ENCODE peak calls at places on chromosomes 7 and 10, in eight cellular contexts. W is endothelial cell, K is endodermal cell, Y is Calu3, U is fibroblast of lung, E is Caco-2, H is GM13976, X is AG04449. B is an unnamed sample.

GRCh38 chr7:107029061-107029763 is 15.3 kb upstream of the PRKAR2B start:
- DNase-seq in W (no peak), K (no peak), Y (no peak), U (no peak), E (no peak), H (no peak), X (no peak), B (no peak)

GRCh38 chr10:133236411-133237240 is 1.0 kb upstream of the VENTX start:
- DNase-seq in W (no peak), K (peak), Y (no peak), U (no peak), E (no peak), H (no peak), X (no peak), B (no peak)

GRCh38 chr7:142898377-142899235 is 13.1 kb upstream of the TRPV6 start:
- DNase-seq in W (no peak), K (peak), Y (no peak), U (no peak), E (peak), H (no peak), X (no peak), B (no peak)

GRCh38 chr10:83917519-83918506 is 221.5 kb upstream of the GHITM start:
- DNase-seq in W (no peak), K (peak), Y (no peak), U (no peak), E (peak), H (peak), X (no peak), B (peak)

GRCh38 chr10:48364659-48365405 is 58.4 kb downstream of the MAPK8 start:
- DNase-seq in W (no peak), K (no peak), Y (no peak), U (peak), E (no peak), H (no peak), X (no peak), B (no peak)

GRCh38 chr10:73251683-73252444 is 580 bp downstream of the MRPS16 start:
- DNase-seq in W (peak), K (peak), Y (no peak), U (no peak), E (peak), H (no peak), X (no peak), B (no peak)

GRCh38 chr10:85623758-85624157 is 742.8 kb downstream of the GRID1 start:
- DNase-seq in W (no peak), K (peak), Y (no peak), U (no peak), E (no peak), H (no peak), X (no peak), B (no peak)

GRCh38 chr7:28433604-28434254 is 21.4 kb downstream of the CREB5 start:
- DNase-seq in W (no peak), K (peak), Y (peak), U (peak), E (no peak), H (no peak), X (no peak), B (peak)

GRCh38 chr10:51063659-51064535 is 10.4 kb upstream of the PRKG1 start:
- DNase-seq in W (no peak), K (no peak), Y (no peak), U (peak), E (no peak), H (no peak), X (peak), B (no peak)

GRCh38 chr10:24488631-24489030 is 235.1 kb downstream of the ARHGAP21 start:
- DNase-seq in W (no peak), K (no peak), Y (peak), U (no peak), E (peak), H (no peak), X (no peak), B (no peak)

GRCh38 chr10:44843484-44843883 is 67.7 kb upstream of the TMEM72 start:
- DNase-seq in W (no peak), K (no peak), Y (no peak), U (no peak), E (no peak), H (no peak), X (no peak), B (no peak)

DNA sequence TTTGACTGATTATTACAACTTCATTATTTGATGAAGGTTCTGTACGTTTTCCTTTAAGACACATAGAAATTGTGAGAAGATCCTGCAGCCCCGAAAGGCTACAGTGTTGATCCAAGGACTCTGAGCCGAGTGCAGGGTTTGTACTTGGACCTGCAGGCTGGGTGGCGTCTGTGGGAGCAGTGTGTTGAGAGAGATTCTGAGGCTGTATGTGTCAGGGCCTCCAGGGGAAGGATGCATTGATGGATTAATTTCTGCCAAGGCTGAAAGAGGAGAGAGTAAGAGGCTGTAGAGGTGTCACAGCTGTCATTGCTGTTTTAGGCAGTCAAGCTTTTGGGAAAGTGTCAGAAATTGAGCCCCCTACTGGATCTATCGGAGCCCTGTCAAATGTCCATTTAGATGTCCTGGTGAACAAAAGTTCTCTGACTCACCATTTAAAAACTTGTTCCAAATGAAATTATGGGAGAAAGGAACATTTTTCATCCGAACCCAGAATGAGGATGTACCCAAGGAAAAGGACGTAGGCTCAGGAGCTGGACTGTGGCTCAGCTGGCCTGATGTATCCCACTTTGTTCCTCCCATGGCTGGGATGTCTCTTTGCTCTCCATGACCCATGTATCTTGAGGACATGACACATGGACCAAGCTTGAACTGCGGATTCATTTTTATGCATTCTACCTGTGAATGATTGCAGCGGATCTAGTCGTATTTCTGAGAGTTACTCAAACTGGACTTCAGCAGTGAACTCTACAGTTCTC is 102.2 kb downstream of the TCF7L2 start:
- DNase-seq in W (no peak), K (no peak), Y (no peak), U (no peak), E (no peak), H (no peak), X (no peak), B (no peak)
- TF ChIP-seq CTCF in W (no peak), K (peak), Y (no peak), U (peak), E (peak), H (no peak), X (no peak), B (no peak)

GRCh38 chr7:155953781-155954549 is 141.7 kb upstream of the SHH start:
- DNase-seq in W (no peak), K (no peak), Y (peak), U (no peak), E (peak), H (no peak), X (no peak), B (no peak)

GRCh38 chr7:155953501-155953778 is 141.2 kb upstream of the SHH start:
- DNase-seq in W (no peak), K (peak), Y (no peak), U (no peak), E (peak), H (no peak), X (no peak), B (no peak)

GRCh38 chr7:155955367-155955635 is 143.0 kb upstream of the SHH start:
- DNase-seq in W (no peak), K (no peak), Y (no peak), U (no peak), E (no peak), H (no peak), X (no peak), B (no peak)

GRCh38 chr7:155956977-155957376 is 144.7 kb upstream of the SHH start:
- DNase-seq in W (no peak), K (peak), Y (no peak), U (no peak), E (no peak), H (no peak), X (no peak), B (no peak)

DNA sequence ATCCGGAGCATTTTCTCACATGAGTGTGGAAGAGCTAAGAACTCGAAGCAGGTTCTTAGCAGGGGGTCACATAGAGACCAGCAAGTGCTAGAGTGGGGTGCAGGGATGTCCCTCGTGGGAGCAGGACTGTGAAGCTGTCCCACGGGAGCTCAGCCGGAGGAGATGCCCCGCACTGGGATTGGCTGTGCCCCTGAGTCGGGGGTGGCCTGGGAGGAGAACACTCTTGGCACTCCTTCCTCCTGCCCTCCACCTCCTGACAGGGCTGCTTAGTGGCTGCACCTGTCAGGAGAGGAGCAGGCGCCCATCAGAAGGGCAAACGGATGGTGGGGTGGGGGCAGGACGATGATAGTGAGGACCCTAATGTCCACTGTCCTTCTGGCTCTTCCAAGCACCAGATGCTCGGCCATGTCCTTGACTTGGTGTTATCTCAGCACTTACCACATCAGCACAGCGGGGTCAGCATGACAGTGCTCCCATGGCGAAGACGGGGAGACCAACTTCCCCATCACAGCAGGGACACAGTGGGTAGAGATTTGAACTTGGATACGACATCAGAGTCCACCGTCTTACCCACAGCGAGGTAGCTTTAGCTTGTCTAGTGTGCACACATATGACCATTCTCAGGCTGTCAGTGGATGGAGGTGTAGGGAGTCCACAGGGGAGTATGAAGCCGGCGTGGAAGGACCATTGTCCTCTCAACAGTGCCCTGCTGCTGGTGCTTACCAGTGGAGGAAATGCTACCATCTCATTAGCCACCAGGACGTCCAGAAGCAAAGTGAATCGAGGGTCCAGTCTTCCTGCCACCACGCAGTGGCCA is 142.5 kb upstream of the SHH start:
- DNase-seq in W (no peak), K (no peak), Y (no peak), U (no peak), E (peak), H (no peak), X (no peak), B (no peak)
- TF ChIP-seq CTCF in W (no peak), K (no peak), Y (no peak), U (no peak), E (no peak), H (no peak), X (no peak), B (no peak)

DNA sequence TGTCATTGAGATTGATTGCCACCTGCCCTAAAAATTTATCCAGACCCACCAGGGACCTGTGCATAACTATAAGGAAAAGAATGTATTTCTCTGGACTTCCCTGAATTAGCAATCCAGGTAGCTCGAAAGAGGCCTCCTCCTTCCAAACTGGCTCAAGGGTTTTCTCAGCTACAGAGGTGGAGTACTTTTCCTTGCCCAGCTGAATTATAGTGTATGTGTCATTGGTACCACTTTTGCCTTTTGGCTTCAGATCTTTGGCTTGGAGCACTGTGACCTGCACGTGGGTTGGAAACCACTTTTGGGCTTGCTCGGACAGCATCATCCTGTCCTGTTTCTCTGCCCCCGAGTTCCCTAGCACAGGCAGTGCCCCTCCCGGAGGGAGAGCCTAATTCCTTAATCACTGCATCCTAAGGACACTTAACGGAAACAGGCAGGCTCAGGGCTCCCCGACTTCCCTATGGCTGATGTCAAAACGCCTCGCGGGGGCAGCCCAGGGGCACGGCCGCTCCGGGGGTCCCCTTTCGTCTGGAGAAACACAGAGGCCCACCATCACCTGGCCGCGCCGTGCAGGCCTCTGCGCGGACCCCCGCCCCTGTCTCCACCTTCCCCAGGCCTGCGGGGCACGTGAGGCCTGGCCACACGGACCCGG is 775 bp downstream of the RAB11FIP2 start:
- DNase-seq in W (no peak), K (no peak), Y (peak), U (peak), E (peak), H (no peak), X (no peak), B (peak)
- TF ChIP-seq CTCF in W (no peak), K (no peak), Y (no peak), U (no peak), E (no peak), H (no peak), X (no peak), B (no peak)

GRCh38 chr10:46531737-46532136 is 24.7 kb downstream of the GPRIN2 start:
- DNase-seq in W (no peak), K (no peak), Y (no peak), U (no peak), E (no peak), H (no peak), X (no peak), B (no peak)
- TF ChIP-seq CTCF in W (no peak), K (no peak), Y (no peak), U (no peak), E (no peak), H (no peak), X (no peak), B (no peak)

GRCh38 chr7:138570715-138571114 is 110.7 kb downstream of the TRIM24 start:
- DNase-seq in W (no peak), K (no peak), Y (no peak), U (no peak), E (no peak), H (no peak), X (no peak), B (no peak)
- TF ChIP-seq CTCF in W (no peak), K (no peak), Y (no peak), U (no peak), E (no peak), H (no peak), X (no peak), B (no peak)

GRCh38 chr7:138882249-138882648 is 84.3 kb upstream of the ATP6V0A4 start:
- DNase-seq in W (no peak), K (no peak), Y (no peak), U (no peak), E (no peak), H (no peak), X (no peak), B (no peak)

GRCh38 chr7:138886501-138886917 is 88.5 kb upstream of the ATP6V0A4 start:
- DNase-seq in W (peak), K (no peak), Y (peak), U (peak), E (no peak), H (peak), X (no peak), B (no peak)

GRCh38 chr7:138887872-138888656 is 90.1 kb upstream of the ATP6V0A4 start:
- DNase-seq in W (no peak), K (no peak), Y (no peak), U (no peak), E (no peak), H (no peak), X (no peak), B (no peak)

GRCh38 chr7:138887085-138887705 is 89.2 kb upstream of the ATP6V0A4 start:
- DNase-seq in W (no peak), K (no peak), Y (no peak), U (no peak), E (no peak), H (no peak), X (no peak), B (no peak)

DNA sequence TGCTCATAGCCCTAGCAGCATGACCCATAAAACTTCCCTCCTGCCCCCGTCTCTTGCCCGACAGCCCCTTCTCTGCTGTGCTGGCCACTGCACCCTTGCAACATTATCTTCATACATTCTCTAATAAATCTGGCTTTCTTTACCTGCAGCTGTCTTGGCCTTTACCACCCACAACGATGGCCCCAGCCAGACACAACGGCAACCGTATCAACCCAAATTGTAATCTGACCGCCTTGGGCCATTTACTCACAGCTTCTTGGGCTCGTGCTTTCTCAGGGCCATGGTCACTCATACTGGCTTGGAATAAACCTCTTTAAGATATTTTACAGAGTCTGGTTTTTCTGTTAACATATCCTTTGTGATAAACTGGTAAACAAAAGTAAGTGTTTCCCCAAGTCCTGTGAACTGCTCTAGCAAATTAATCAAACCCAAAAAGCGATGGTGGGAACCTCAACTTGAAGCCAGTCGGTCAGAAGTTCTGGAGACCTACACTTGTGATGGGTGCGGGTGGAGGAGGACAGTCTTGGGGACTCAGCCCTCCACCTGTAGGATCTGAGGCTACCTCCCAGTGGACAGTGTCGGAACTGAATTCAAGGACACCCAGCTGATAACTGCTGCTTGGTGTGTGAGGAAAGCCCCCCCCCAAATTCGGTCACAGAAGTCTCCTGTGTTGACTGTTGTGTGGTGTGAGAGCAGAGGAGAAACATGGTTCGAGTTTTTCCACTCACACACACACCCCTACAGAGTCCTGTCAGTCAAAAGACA is 87.6 kb upstream of the ATP6V0A4 start:
- DNase-seq in W (peak), K (no peak), Y (no peak), U (no peak), E (no peak), H (no peak), X (no peak), B (no peak)
- TF ChIP-seq CTCF in W (no peak), K (peak), Y (no peak), U (no peak), E (no peak), H (no peak), X (no peak), B (no peak)

GRCh38 chr7:132251327-132251659 is 325.0 kb downstream of the PLXNA4 start:
- DNase-seq in W (no peak), K (peak), Y (peak), U (peak), E (peak), H (no peak), X (no peak), B (no peak)

GRCh38 chr7:132248841-132249590 is 327.3 kb downstream of the PLXNA4 start:
- DNase-seq in W (no peak), K (no peak), Y (no peak), U (no peak), E (no peak), H (no peak), X (no peak), B (no peak)

GRCh38 chr7:132250480-132251326 is 325.6 kb downstream of the PLXNA4 start:
- DNase-seq in W (no peak), K (peak), Y (no peak), U (no peak), E (no peak), H (no peak), X (no peak), B (no peak)

GRCh38 chr7:132247995-132248618 is 328.2 kb downstream of the PLXNA4 start:
- DNase-seq in W (no peak), K (no peak), Y (no peak), U (no peak), E (no peak), H (no peak), X (no peak), B (no peak)

GRCh38 chr7:132249591-132249971 is 326.7 kb downstream of the PLXNA4 start:
- DNase-seq in W (peak), K (peak), Y (peak), U (peak), E (no peak), H (no peak), X (no peak), B (no peak)
- TF ChIP-seq CTCF in W (no peak), K (peak), Y (no peak), U (no peak), E (peak), H (no peak), X (peak), B (no peak)

GRCh38 chr7:1193593-1194424 is 33.8 kb upstream of the ZFAND2A start:
- DNase-seq in W (peak), K (peak), Y (peak), U (peak), E (no peak), H (no peak), X (no peak), B (no peak)
- TF ChIP-seq CTCF in W (no peak), K (peak), Y (peak), U (peak), E (no peak), H (no peak), X (peak), B (no peak)

DNA sequence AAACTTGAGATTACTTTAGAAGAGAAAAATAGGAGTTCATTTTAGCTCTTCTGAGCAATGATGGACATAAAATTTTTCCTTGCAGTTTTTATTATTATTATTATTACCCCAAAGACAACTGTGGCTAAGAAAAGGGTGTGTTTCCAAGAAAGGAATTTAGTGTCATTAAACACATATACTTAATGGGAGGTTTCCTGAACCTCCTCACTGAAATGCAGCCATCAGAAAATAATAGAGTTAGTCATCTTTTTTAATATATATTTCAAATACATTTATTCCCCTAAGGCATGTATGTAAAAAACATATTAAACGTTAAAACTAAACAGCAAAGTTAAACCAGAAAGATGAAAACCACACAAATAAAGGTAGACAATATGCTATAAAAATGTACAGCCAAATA is 66.8 kb downstream of the CRPPA start:
- DNase-seq in W (no peak), K (no peak), Y (no peak), U (no peak), E (no peak), H (no peak), X (no peak), B (no peak)
- TF ChIP-seq CTCF in W (no peak), K (no peak), Y (no peak), U (no peak), E (no peak), H (no peak), X (no peak), B (no peak)

GRCh38 chr7:92460510-92460909 is 13.2 kb downstream of the GATAD1 start:
- DNase-seq in W (no peak), K (no peak), Y (no peak), U (no peak), E (no peak), H (no peak), X (no peak), B (no peak)

GRCh38 chr7:92464515-92464914 is 13.2 kb downstream of the ERVW-1 start:
- DNase-seq in W (no peak), K (no peak), Y (no peak), U (no peak), E (peak), H (no peak), X (no peak), B (no peak)

GRCh38 chr7:92456241-92456640 is 9.0 kb downstream of the GATAD1 start:
- DNase-seq in W (no peak), K (no peak), Y (no peak), U (peak), E (no peak), H (no peak), X (peak), B (no peak)

GRCh38 chr7:92460109-92460508 is 12.8 kb downstream of the GATAD1 start:
- DNase-seq in W (no peak), K (no peak), Y (no peak), U (no peak), E (no peak), H (no peak), X (no peak), B (no peak)

GRCh38 chr7:92461027-92462003 is 14.0 kb downstream of the GATAD1 start:
- DNase-seq in W (peak), K (peak), Y (peak), U (peak), E (no peak), H (peak), X (no peak), B (no peak)
- TF ChIP-seq CTCF in W (peak), K (peak), Y (peak), U (peak), E (peak), H (peak), X (peak), B (peak)